ENCODE peak calls at places on chromosomes 11 and 22, in ten cellular contexts. A is A549; U is effector CD4-positive, alpha-beta T cell; F is amniotic stem cell; V is progenitor cell of endocrine pancreas; G is nephron progenitor cell; E is T follicular helper cell; N is NCI-H2081; O is fibroblast of lung; S is ACHN. X is an unnamed sample.

GRCh38 chr11:77879218-77879617 is 58.3 kb downstream of the AAMDC start:
- DNase-seq in A (no peak), U (no peak), F (no peak), V (no peak), G (no peak), E (no peak), N (peak), O (peak), S (no peak), X (no peak)

GRCh38 chr11:46127150-46127638 is 5.9 kb upstream of the PHF21A start:
- DNase-seq in A (peak), U (peak), F (peak), V (no peak), G (no peak), E (peak), N (no peak), O (peak), S (peak), X (peak)

GRCh38 chr11:12587333-12587997 is 86.8 kb upstream of the TEAD1 start:
- DNase-seq in A (no peak), U (no peak), F (no peak), V (no peak), G (peak), E (no peak), N (no peak), O (peak), S (no peak), X (no peak)

GRCh38 chr11:106216281-106216680 is 138.8 kb downstream of the AASDHPPT start:
- DNase-seq in A (no peak), U (no peak), F (no peak), V (no peak), G (no peak), E (no peak), N (no peak), O (peak), S (no peak), X (no peak)

GRCh38 chr22:39808087-39808486 is 85.5 kb downstream of the ENTHD1 start:
- DNase-seq in A (peak), U (peak), F (no peak), V (no peak), G (peak), E (peak), N (no peak), O (no peak), S (peak), X (peak)

GRCh38 chr22:40694409-40694808 is 15.1 kb downstream of the MCHR1 start:
- DNase-seq in A (no peak), U (no peak), F (no peak), V (no peak), G (no peak), E (no peak), N (peak), O (no peak), S (no peak), X (no peak)

GRCh38 chr11:59754859-59755700 is at the start of gene STX3:
- DNase-seq in A (peak), U (peak), F (peak), V (peak), G (peak), E (peak), N (peak), O (peak), S (peak), X (peak)

GRCh38 chr11:100791103-100791502 is 104.0 kb downstream of the ARHGAP42 start:
- DNase-seq in A (no peak), U (no peak), F (no peak), V (no peak), G (no peak), E (no peak), N (no peak), O (no peak), S (no peak), X (no peak)

GRCh38 chr11:69841859-69842698 is 22.9 kb upstream of the FGF3 start:
- DNase-seq in A (peak), U (no peak), F (no peak), V (no peak), G (no peak), E (peak), N (no peak), O (no peak), S (no peak), X (no peak)

GRCh38 chr11:86660011-86660595 is 12.3 kb downstream of the ME3 start:
- DNase-seq in A (no peak), U (no peak), F (peak), V (no peak), G (no peak), E (no peak), N (no peak), O (peak), S (no peak), X (no peak)

GRCh38 chr22:27692243-27692642 is 109.3 kb downstream of the MN1 start:
- DNase-seq in A (no peak), U (no peak), F (no peak), V (no peak), G (no peak), E (no peak), N (no peak), O (peak), S (no peak), X (no peak)

GRCh38 chr22:18985761-18986160 is 49.7 kb upstream of the PRODH start:
- DNase-seq in A (no peak), U (no peak), F (no peak), V (no peak), G (no peak), E (no peak), N (no peak), O (no peak), S (no peak), X (no peak)

GRCh38 chr11:35954205-35954604 is 10.3 kb downstream of the LDLRAD3 start:
- DNase-seq in A (no peak), U (no peak), F (no peak), V (no peak), G (no peak), E (no peak), N (no peak), O (no peak), S (no peak), X (no peak)

GRCh38 chr11:128326791-128327190 is 260.6 kb downstream of the ETS1 start:
- DNase-seq in A (no peak), U (no peak), F (no peak), V (no peak), G (no peak), E (no peak), N (no peak), O (no peak), S (no peak), X (no peak)

GRCh38 chr11:46913484-46913883 is 4.9 kb downstream of the LRP4 start:
- DNase-seq in A (no peak), U (no peak), F (no peak), V (no peak), G (no peak), E (no peak), N (no peak), O (no peak), S (no peak), X (no peak)

GRCh38 chr22:20463324-20464095 is 25.9 kb upstream of the SCARF2 start:
- DNase-seq in A (no peak), U (no peak), F (no peak), V (no peak), G (no peak), E (no peak), N (no peak), O (no peak), S (no peak), X (no peak)

X was measured in LoVo.